ENCODE peak calls at places on chromosomes 13 and 19, in four cellular contexts. W is heart left ventricle, H is PC-3, U is testis. B is an unnamed sample.

GRCh38 chr19:7673995-7674667 is 2.8 kb upstream of the MCEMP1 start:
- DNase-seq in W (peak), H (peak), U (peak), B (no peak)

GRCh38 chr13:23372264-23372905 is 61.1 kb downstream of the SACS start:
- DNase-seq in W (no peak), H (peak), U (no peak), B (no peak)

GRCh38 chr19:31352782-31353651 is 3.8 kb upstream of the TSHZ3 start:
- DNase-seq in U (no peak), H (no peak), W (no peak), B (no peak)

GRCh38 chr19:30788105-30788765 is 416.1 kb downstream of the ZNF536 start:
- DNase-seq in H (no peak), W (no peak), U (no peak), B (no peak)

GRCh38 chr13:80463673-80464352 is 122.9 kb upstream of the SPRY2 start:
- DNase-seq in H (peak), W (no peak), U (no peak), B (no peak)

GRCh38 chr13:102763745-102764144 is 9.8 kb downstream of the TEX30 start:
- DNase-seq in H (no peak), U (peak), W (no peak), B (no peak)

GRCh38 chr19:11560404-11560988 is 1.5 kb upstream of the ELOF1 start:
- DNase-seq in W (no peak), H (peak), U (peak), B (peak)

GRCh38 chr19:2723747-2724146 is 2.6 kb upstream of the DIRAS1 start:
- DNase-seq in W (peak), H (no peak), U (peak), B (no peak)

GRCh38 chr19:4115050-4115817 is 8.7 kb downstream of the MAP2K2 start:
- DNase-seq in W (peak), U (peak), H (no peak), B (no peak)

GRCh38 chr13:47764817-47765216 is 236.3 kb downstream of the SUCLA2 start:
- DNase-seq in W (no peak), U (no peak), H (no peak), B (no peak)

GRCh38 chr19:6947745-6948144 is 60.4 kb downstream of the ADGRE1 start:
- DNase-seq in W (peak), H (peak), U (no peak), B (no peak)

GRCh38 chr19:29478578-29479565 is 46.9 kb upstream of the VSTM2B start:
- DNase-seq in W (no peak), H (no peak), U (no peak), B (no peak)

GRCh38 chr19:4327252-4327876 is 11.3 kb downstream of the STAP2 start:
- DNase-seq in W (peak), U (peak), H (no peak), B (no peak)

GRCh38 chr13:112890316-112891131 is 78.5 kb upstream of the MCF2L start:
- DNase-seq in H (no peak), W (peak), U (no peak), B (no peak)

GRCh38 chr13:108915095-108915633 is 285.8 kb downstream of the MYO16 start:
- DNase-seq in H (peak), U (peak), W (no peak), B (peak)

GRCh38 chr19:27975419-27976005 is 1237.4 kb downstream of the UQCRFS1 start:
- DNase-seq in U (no peak), H (no peak), W (no peak), B (no peak)

GRCh38 chr19:18044825-18045304 is 36.9 kb downstream of the ARRDC2 start:
- DNase-seq in W (peak), U (peak), H (peak), B (no peak)

GRCh38 chr19:48741222-48741999 is 1.0 kb upstream of the RASIP1 start:
- DNase-seq in H (no peak), U (peak), W (peak), B (no peak)

GRCh38 chr19:31930401-31930800 is 415.0 kb upstream of the ZNF507 start:
- DNase-seq in W (no peak), H (no peak), U (no peak), B (no peak)

GRCh38 chr19:29389495-29389894 is 136.3 kb upstream of the VSTM2B start:
- DNase-seq in H (no peak), W (no peak), U (no peak), B (no peak)

GRCh38 chr19:47749326-47749725 is 4.0 kb downstream of the NOP53 start:
- DNase-seq in U (no peak), H (no peak), W (no peak), B (no peak)

GRCh38 chr13:111232191-111232590 is 88.3 kb upstream of the TEX29 start:
- DNase-seq in W (no peak), H (no peak), U (no peak), B (no peak)

GRCh38 chr13:65085977-65086376 is 2144.2 kb downstream of the PCDH9 start:
- DNase-seq in W (no peak), H (no peak), U (no peak), B (no peak)

GRCh38 chr19:16374436-16374835 is 49.8 kb downstream of the KLF2 start:
- DNase-seq in U (no peak), H (no peak), W (no peak), B (no peak)

GRCh38 chr13:113860579-113861432 is 3.1 kb downstream of the GAS6 start:
- DNase-seq in U (peak), W (no peak), H (peak), B (no peak)

GRCh38 chr13:71240906-71241305 is 626.1 kb downstream of the DACH1 start:
- DNase-seq in H (peak), U (no peak), W (no peak), B (no peak)

GRCh38 chr13:53694814-53695533 is 666.4 kb downstream of the OLFM4 start:
- DNase-seq in W (no peak), H (no peak), U (no peak), B (no peak)

GRCh38 chr13:45121421-45121820 is 1.1 kb downstream of the GTF2F2 start:
- DNase-seq in H (peak), W (no peak), U (no peak), B (no peak)

GRCh38 chr19:41795031-41795461 is 1.3 kb upstream of the CEACAM3 start:
- DNase-seq in W (peak), H (peak), U (peak), B (no peak)

GRCh38 chr19:5586300-5587070 is 18.7 kb upstream of the TINCR start:
- DNase-seq in U (no peak), W (no peak), H (no peak), B (no peak)

GRCh38 chr13:46476174-46476573 is 76.8 kb upstream of the LRCH1 start:
- DNase-seq in U (no peak), W (no peak), H (no peak), B (no peak)

GRCh38 chr19:4077011-4077382 is 10.3 kb upstream of the ZBTB7A start:
- DNase-seq in W (peak), H (no peak), U (no peak), B (no peak)

GRCh38 chr13:26420282-26420960 is 137.1 kb upstream of the WASF3 start:
- DNase-seq in H (no peak), U (no peak), W (no peak), B (no peak)

GRCh38 chr19:7559102-7559501 is 23.6 kb downstream of the PNPLA6 start:
- DNase-seq in W (no peak), U (no peak), H (no peak), B (no peak)

GRCh38 chr19:39448271-39448670 is 2.9 kb downstream of the SUPT5H start:
- DNase-seq in W (no peak), U (no peak), H (peak), B (no peak)

GRCh38 chr19:46631481-46631880 is 4.5 kb downstream of the GNG8 start:
- DNase-seq in H (no peak), W (no peak), U (no peak), B (no peak)
- H3K4me3 ChIP-seq in H (no peak), W (no peak), U (no peak), B (no peak)

GRCh38 chr19:49799798-49800376 is 13.2 kb downstream of the FUZ start:
- DNase-seq in H (no peak), W (no peak), U (no peak), B (no peak)
- TF ChIP-seq CTCF in H (peak), W (no peak), U (no peak), B (no peak)

DNA sequence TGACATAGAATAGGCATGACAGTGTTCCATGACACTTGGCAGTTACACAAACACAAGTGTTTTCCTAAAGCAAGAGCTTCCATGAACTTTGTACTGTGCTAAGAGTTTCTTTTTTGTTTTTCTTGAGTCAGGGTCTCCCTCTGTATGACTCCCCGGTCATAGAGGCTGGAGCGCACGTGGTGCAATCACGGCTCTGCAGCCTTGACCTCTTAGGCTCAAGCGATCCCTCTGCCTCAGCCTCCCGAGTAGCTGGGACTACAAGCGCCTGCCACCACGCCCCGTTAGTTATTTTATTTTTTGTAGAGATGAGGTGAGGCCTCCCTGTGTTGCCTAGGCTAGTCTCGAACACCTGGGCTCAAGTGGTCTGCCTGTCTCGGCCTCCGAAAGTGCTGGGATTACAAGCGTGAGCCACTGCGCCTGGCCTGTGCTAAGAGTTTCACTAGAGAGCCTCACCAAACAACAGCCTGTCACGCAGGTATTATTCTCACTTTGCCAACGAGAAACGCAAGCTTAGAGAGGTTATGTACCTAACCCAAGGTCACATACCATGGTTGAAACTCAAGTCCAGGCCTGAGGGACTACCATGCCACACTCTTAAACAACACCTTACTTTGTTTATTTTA is 355.9 kb downstream of the KLF12 start:
- DNase-seq in U (no peak), W (no peak), H (no peak), B (no peak)
- H3K27ac ChIP-seq in U (no peak), W (no peak), H (no peak), B (no peak)

GRCh38 chr19:15107056-15108010 is at the start of gene SYDE1:
- DNase-seq in H (peak), W (peak), U (no peak), B (no peak)
- H3K4me3 ChIP-seq in H (peak), W (peak), U (peak), B (peak)

GRCh38 chr13:99658266-99658991 is 157.2 kb downstream of the TM9SF2 start:
- DNase-seq in H (peak), W (peak), U (peak), B (no peak)
- TF ChIP-seq CTCF in H (peak), W (peak), U (peak), B (peak)

B was measured in AG04450.